ENCODE peak calls at places on chromosomes 4 and X, in seven cellular contexts. Y is psoas muscle; F is T-helper 9 cell; W is SJSA1; G is activated CD8-positive, alpha-beta memory T cell treated with anti-CD3 and anti-CD28 coated beads, Interleukin-2, amount 10 ng/mL, durations not matched to agents 7 days and 5 days; M is tibial artery; D is AG04450. U is an unnamed sample.

GRCh38 chr4:123017636-123018390 is 95.4 kb upstream of the NUDT6 start:
- DNase-seq in Y (no peak), F (no peak), W (no peak), G (no peak), M (no peak), D (no peak), U (no peak)

GRCh38 chrX:150697641-150698040 is 4.4 kb downstream of the MTMR1 start:
- DNase-seq in Y (no peak), F (no peak), W (no peak), G (no peak), M (no peak), D (no peak), U (no peak)

GRCh38 chr4:14783011-14783877 is 219.0 kb upstream of the CPEB2 start:
- DNase-seq in Y (no peak), F (no peak), W (no peak), G (peak; percentile 55), M (no peak), D (no peak), U (no peak)

GRCh38 chr4:118154643-118155042 is 120.4 kb downstream of the NDST3 start:
- DNase-seq in Y (no peak), F (no peak), W (no peak), G (no peak), M (no peak), D (peak; percentile 4), U (peak; percentile 75)

GRCh38 chr4:118967393-118967792 is 78.7 kb downstream of the SYNPO2 start:
- DNase-seq in Y (no peak), F (no peak), W (no peak), G (no peak), M (peak; percentile 49), D (no peak), U (no peak)

GRCh38 chr4:168604496-168605373 is 107.9 kb downstream of the PALLD start:
- DNase-seq in Y (no peak), F (no peak), W (peak; percentile 83), G (no peak), M (no peak), D (no peak), U (no peak)

GRCh38 chr4:16337936-16338335 is 111.7 kb upstream of the TAPT1 start:
- DNase-seq in Y (no peak), F (no peak), W (no peak), G (no peak), M (no peak), D (no peak), U (no peak)

GRCh38 chr4:26061248-26061986 is 147.4 kb downstream of the SMIM20 start:
- DNase-seq in Y (no peak), F (no peak), W (no peak), G (peak; percentile 59), M (no peak), D (no peak), U (no peak)

GRCh38 chr4:89119166-89119565 is 7.8 kb downstream of the TIGD2 start:
- DNase-seq in Y (no peak), F (no peak), W (no peak), G (no peak), M (no peak), D (no peak), U (no peak)

GRCh38 chr4:137981277-137981676 is 260.9 kb downstream of the SLC7A11 start:
- DNase-seq in Y (no peak), F (no peak), W (no peak), G (no peak), M (no peak), D (no peak), U (no peak)

GRCh38 chr4:143616771-143617170 is 83.7 kb downstream of the FREM3 start:
- DNase-seq in Y (no peak), F (no peak), W (no peak), G (peak; percentile 67), M (no peak), D (no peak), U (peak; percentile 14)

GRCh38 chrX:49958727-49959126 is 36.3 kb downstream of the CLCN5 start:
- DNase-seq in Y (no peak), F (no peak), W (no peak), G (no peak), M (no peak), D (no peak), U (no peak)

GRCh38 chr4:101277661-101278060 is 69.7 kb downstream of the PPP3CA start:
- DNase-seq in Y (no peak), F (no peak), W (no peak), G (no peak), M (no peak), D (peak; percentile 18), U (no peak)

GRCh38 chrX:68146054-68146453 is 287.2 kb downstream of the OPHN1 start:
- DNase-seq in Y (no peak), F (no peak), W (no peak), G (no peak), M (no peak), D (peak; percentile 4), U (peak; percentile 5)

GRCh38 chr4:114599231-114600065 is 841 bp downstream of the UGT8 start:
- DNase-seq in Y (no peak), F (no peak), W (no peak), G (no peak), M (no peak), D (no peak), U (no peak)

GRCh38 chr4:81424336-81424735 is 47.4 kb downstream of the RASGEF1B start:
- DNase-seq in Y (no peak), F (no peak), W (no peak), G (no peak), M (no peak), D (no peak), U (no peak)

GRCh38 chr4:41178372-41179085 is 35.8 kb downstream of the APBB2 start:
- DNase-seq in Y (no peak), F (no peak), W (no peak), G (no peak), M (no peak), D (no peak), U (no peak)

GRCh38 chr4:139764686-139765085 is 99.1 kb downstream of the MGST2 start:
- DNase-seq in Y (no peak), F (no peak), W (no peak), G (no peak), M (no peak), D (no peak), U (no peak)

GRCh38 chr4:151801547-151802516 is 41.0 kb upstream of the GATB start:
- DNase-seq in Y (peak; percentile 17), F (peak; percentile 47), W (no peak), G (peak; percentile 59), M (peak; percentile 32), D (peak; percentile 33), U (no peak)

GRCh38 chrX:55452825-55453124 is 848 bp downstream of the MAGEH1 start:
- DNase-seq in Y (no peak), F (no peak), W (no peak), G (no peak), M (no peak), D (no peak), U (no peak)

GRCh38 chr4:25172964-25173917 is 13.0 kb upstream of the SEPSECS start:
- DNase-seq in Y (no peak), F (no peak), W (peak; percentile 73), G (no peak), M (peak; percentile 56), D (peak; percentile 96), U (peak; percentile 96)

GRCh38 chrX:72203421-72203820 is 21.9 kb downstream of the PIN4 start:
- DNase-seq in Y (no peak), F (no peak), W (no peak), G (no peak), M (no peak), D (no peak), U (no peak)

GRCh38 chr4:86043755-86044592 is 315.9 kb downstream of the MAPK10 start:
- DNase-seq in Y (no peak), F (no peak), W (no peak), G (no peak), M (no peak), D (no peak), U (no peak)

GRCh38 chr4:11805837-11806236 is 377.1 kb upstream of the HS3ST1 start:
- DNase-seq in Y (no peak), F (no peak), W (no peak), G (no peak), M (no peak), D (no peak), U (no peak)

GRCh38 chrX:42538405-42538804 is 239.6 kb downstream of the PPP1R2C start:
- DNase-seq in Y (no peak), F (no peak), W (no peak), G (no peak), M (no peak), D (no peak), U (no peak)

GRCh38 chrX:146127617-146128016 is 310.0 kb downstream of the SLITRK2 start:
- DNase-seq in Y (no peak), F (no peak), W (no peak), G (no peak), M (no peak), D (no peak), U (no peak)

GRCh38 chr4:100981447-100982204 is 365.7 kb downstream of the PPP3CA start:
- DNase-seq in Y (no peak), F (no peak), W (no peak), G (no peak), M (no peak), D (no peak), U (no peak)

GRCh38 chr4:168677063-168677462 is 180.2 kb downstream of the PALLD start:
- DNase-seq in Y (no peak), F (no peak), W (no peak), G (no peak), M (no peak), D (no peak), U (no peak)

GRCh38 chr4:127601029-127601428 is 31.7 kb upstream of the INTU start:
- DNase-seq in Y (no peak), F (no peak), W (no peak), G (no peak), M (no peak), D (no peak), U (no peak)

GRCh38 chrX:15594371-15594770 is 6.4 kb downstream of the ACE2 start:
- DNase-seq in Y (no peak), F (no peak), W (no peak), G (no peak), M (no peak), D (no peak), U (no peak)

GRCh38 chr4:176792348-176793059 is at the start of gene VEGFC:
- DNase-seq in Y (peak; percentile 61), F (no peak), W (peak; percentile 79), G (peak; percentile 40), M (peak; percentile 32), D (no peak), U (no peak)

GRCh38 chrX:13235930-13236329 is 83.9 kb downstream of the ATXN3L start:
- DNase-seq in Y (no peak), F (no peak), W (no peak), G (no peak), M (no peak), D (no peak), U (no peak)

GRCh38 chr4:61549356-61549755 is 349.2 kb downstream of the ADGRL3 start:
- DNase-seq in Y (no peak), F (no peak), W (no peak), G (no peak), M (no peak), D (no peak), U (no peak)

GRCh38 chr4:80948161-80948560 is 82.3 kb upstream of the BMP3 start:
- DNase-seq in Y (no peak), F (no peak), W (no peak), G (no peak), M (no peak), D (no peak), U (peak; percentile 71)

GRCh38 chr4:114598191-114599121 is at the start of gene UGT8:
- DNase-seq in Y (peak; percentile 17), F (no peak), W (no peak), G (peak; percentile 52), M (no peak), D (no peak), U (peak; percentile 2)

GRCh38 chrX:112759512-112759911 is 79.8 kb upstream of the LHFPL1 start:
- DNase-seq in Y (no peak), F (no peak), W (no peak), G (no peak), M (no peak), D (no peak), U (no peak)

GRCh38 chr4:71559957-71560541 is 221.2 kb downstream of the SLC4A4 start:
- DNase-seq in Y (no peak), F (no peak), W (no peak), G (no peak), M (no peak), D (no peak), U (peak; percentile 21)

GRCh38 chrX:73850124-73851013 is 287.4 kb downstream of the CHIC1 start:
- DNase-seq in Y (peak; percentile 55), F (no peak), W (no peak), G (no peak), M (no peak), D (no peak), U (no peak)

U was measured in HFF-Myc.